ENCODE peak calls at places on chromosomes 12 and 14, in eight cellular contexts. D, B, H, X, G, R, E and K are unnamed samples.

GRCh38 chr12:82299617-82300016 is 58.6 kb downstream of the CCDC59 start:
- DNase-seq in D (peak; percentile 16), B (no peak), H (no peak), X (no peak), G (no peak), R (no peak), E (no peak), K (no peak)

GRCh38 chr12:54926246-54926645 is 58.3 kb downstream of the TESPA1 start:
- DNase-seq in D (peak; percentile 61), B (no peak), H (no peak), X (no peak), G (no peak), R (no peak), E (no peak), K (no peak)

GRCh38 chr12:63276537-63277365 is 125.8 kb upstream of the AVPR1A start:
- DNase-seq in D (peak; percentile 70), B (peak; percentile 14), H (no peak), X (peak; percentile 13), G (no peak), R (peak; percentile 55), E (no peak), K (no peak)

GRCh38 chr12:34218193-34219045 is 196.1 kb downstream of the ALG10 start:
- DNase-seq in D (peak; percentile 79), B (peak; percentile 81), H (peak; percentile 76), X (peak; percentile 78), G (peak; percentile 57), R (peak; percentile 78), E (peak; percentile 23), K (peak; percentile 33)

GRCh38 chr14:93959239-93960107 is 16.9 kb downstream of the ASB2 start:
- DNase-seq in D (no peak), B (no peak), H (peak; percentile 93), X (peak; percentile 98), G (no peak), R (peak; percentile 47), E (no peak), K (peak; percentile 66)

GRCh38 chr14:68248481-68249255 is 429.1 kb downstream of the RAD51B start:
- DNase-seq in D (peak; percentile 26), B (peak; percentile 80), H (no peak), X (no peak), G (peak; percentile 56), R (peak; percentile 19), E (no peak), K (peak; percentile 48)

GRCh38 chr12:42162198-42162597 is 17.5 kb upstream of the GXYLT1 start:
- DNase-seq in D (no peak), B (no peak), H (no peak), X (no peak), G (no peak), R (no peak), E (no peak), K (no peak)

GRCh38 chr12:51896236-51896635 is 8.3 kb downstream of the ANKRD33 start:
- DNase-seq in D (no peak), B (no peak), H (no peak), X (no peak), G (no peak), R (no peak), E (no peak), K (no peak)